ENCODE peak calls at places on chromosomes 16 and 17, in five cellular contexts. D is ascending aorta, V is Peyer's patch, J is NCI-H2107, F is BJ. W is an unnamed sample.

GRCh38 chr16:80285089-80285488 is 255.7 kb upstream of the DYNLRB2 start:
- DNase-seq in J (no peak), D (no peak), V (no peak), F (peak; percentile 87), W (no peak)

GRCh38 chr17:8015957-8016631 is 13.7 kb downstream of the GUCY2D start:
- DNase-seq in F (no peak), D (peak; percentile 60), J (no peak), V (no peak), W (no peak)

GRCh38 chr16:69618721-69619120 is 53.0 kb downstream of the NFAT5 start:
- DNase-seq in V (no peak), F (no peak), J (no peak), D (no peak), W (no peak)

GRCh38 chr17:67021196-67021595 is 23.2 kb upstream of the CACNG1 start:
- DNase-seq in F (no peak), J (no peak), D (no peak), V (no peak), W (no peak)

GRCh38 chr17:78884148-78884870 is 18.7 kb downstream of the CEP295NL start:
- DNase-seq in V (no peak), J (no peak), D (no peak), F (no peak), W (peak; percentile 29)

GRCh38 chr16:726438-727290 is at the start of the genes CCDC78 and HAGHL:
- DNase-seq in D (no peak), F (no peak), J (no peak), V (peak; percentile 65), W (no peak)

GRCh38 chr17:50689251-50689650 is 18.5 kb downstream of the ANKRD40 start:
- DNase-seq in F (no peak), D (no peak), J (no peak), V (no peak), W (peak; percentile 50)

GRCh38 chr17:10761281-10761680 is 31.5 kb upstream of the TMEM220 start:
- DNase-seq in J (no peak), V (no peak), D (no peak), F (no peak), W (no peak)

GRCh38 chr16:15996432-15997109 is 47.2 kb downstream of the ABCC1 start:
- DNase-seq in F (peak; percentile 70), D (peak; percentile 82), V (no peak), J (no peak), W (peak; percentile 95)

GRCh38 chr17:78661092-78661770 is 84.0 kb upstream of the DNAH17 start:
- DNase-seq in V (peak; percentile 27), D (no peak), F (peak; percentile 38), J (no peak), W (no peak)

GRCh38 chr16:28904363-28904762 is 20.7 kb downstream of the RABEP2 start:
- DNase-seq in F (no peak), V (no peak), D (no peak), J (no peak), W (no peak)

GRCh38 chr17:69335018-69335417 is 8.1 kb upstream of the ABCA5 start:
- DNase-seq in V (no peak), J (no peak), F (no peak), D (no peak), W (peak; percentile 66)

GRCh38 chr16:81738831-81739496 is 40.1 kb upstream of the PLCG2 start:
- DNase-seq in F (no peak), V (no peak), J (no peak), D (no peak), W (no peak)

GRCh38 chr16:48383877-48384304 is 1.3 kb downstream of the SIAH1 start:
- DNase-seq in D (peak; percentile 65), V (no peak), F (no peak), J (no peak), W (no peak)

GRCh38 chr17:7132511-7133094 is 18.0 kb upstream of the ASGR2 start:
- DNase-seq in V (peak; percentile 39), F (no peak), D (no peak), J (no peak), W (peak; percentile 10)

GRCh38 chr17:80086081-80086480 is 15.3 kb upstream of the GAA start:
- DNase-seq in J (no peak), D (no peak), F (no peak), V (no peak), W (no peak)

GRCh38 chr16:81067166-81067565 is 9.9 kb downstream of the C16orf46 start:
- DNase-seq in F (no peak), J (no peak), V (no peak), D (no peak), W (no peak)

GRCh38 chr17:73430848-73431247 is 119.0 kb upstream of the CDC42EP4 start:
- DNase-seq in V (no peak), J (no peak), D (no peak), F (no peak), W (peak; percentile 37)

GRCh38 chr17:61064087-61064951 is 335.3 kb upstream of the TBX2 start:
- DNase-seq in D (no peak), J (no peak), F (no peak), V (no peak), W (peak; percentile 14)

GRCh38 chr16:59046335-59046734 is 312.2 kb upstream of the GOT2 start:
- DNase-seq in F (peak; percentile 80), J (no peak), D (no peak), V (no peak), W (no peak)

GRCh38 chr16:75116081-75116910 is at the start of gene LDHD:
- DNase-seq in D (peak; percentile 95), F (no peak), J (no peak), V (peak; percentile 81), W (peak; percentile 61)

GRCh38 chr17:15945493-15946209 is 721 bp downstream of the ADORA2B start:
- DNase-seq in F (no peak), V (peak; percentile 64), J (no peak), D (no peak), W (peak; percentile 30)

GRCh38 chr16:57577691-57578224 is 35.3 kb downstream of the ADGRG5 start:
- DNase-seq in D (no peak), J (no peak), V (no peak), F (no peak), W (peak; percentile 14)

GRCh38 chr17:80080081-80080480 is 21.3 kb upstream of the GAA start:
- DNase-seq in V (no peak), D (no peak), J (no peak), F (no peak), W (peak; percentile 20)

GRCh38 chr16:88320947-88321634 is 61.7 kb upstream of the ZNF469 start:
- DNase-seq in D (no peak), J (no peak), V (no peak), F (no peak), W (peak; percentile 24)

GRCh38 chr16:66979011-66979717 is 9.2 kb upstream of the CES4A start:
- DNase-seq in V (no peak), J (no peak), F (no peak), D (peak; percentile 85), W (no peak)

GRCh38 chr16:10181196-10182162 is 749 bp downstream of the GRIN2A start:
- DNase-seq in F (no peak), D (peak; percentile 75), V (peak; percentile 75), J (no peak), W (peak; percentile 60)

W was measured in cardiac fibroblast.